ENCODE peak calls at places on chromosomes 7 and 10, in four cellular contexts. One of them, this sample, is unnamed.

GRCh38 chr10:62804384-62805138 is at the start of gene ADO:
- DNase-seq in GOT3: peak; percentile 44
- DNase-seq in AG10803: peak; percentile 81
- DNase-seq in AG08395: peak; percentile 87
- DNase-seq in this sample: peak; percentile 97

GRCh38 chr7:150645259-150646020 is 13.3 kb upstream of the GIMAP6 start:
- DNase-seq in GOT3: no peak
- DNase-seq in AG10803: no peak
- DNase-seq in AG08395: no peak
- DNase-seq in this sample: no peak

GRCh38 chr7:51035696-51036095 is 253.0 kb upstream of the GRB10 start:
- DNase-seq in GOT3: no peak
- DNase-seq in AG10803: peak; percentile 71
- DNase-seq in AG08395: peak; percentile 39
- DNase-seq in this sample: no peak

GRCh38 chr7:44391746-44392617 is 66.6 kb upstream of the CAMK2B start:
- DNase-seq in GOT3: no peak
- DNase-seq in AG10803: no peak
- DNase-seq in AG08395: no peak
- DNase-seq in this sample: no peak

GRCh38 chr7:112093409-112093808 is 112.8 kb downstream of the DOCK4 start:
- DNase-seq in GOT3: no peak
- DNase-seq in AG10803: no peak
- DNase-seq in AG08395: no peak
- DNase-seq in this sample: no peak

GRCh38 chr10:132429281-132430230 is 32.6 kb downstream of the PWWP2B start:
- DNase-seq in GOT3: no peak
- DNase-seq in AG10803: no peak
- DNase-seq in AG08395: no peak
- DNase-seq in this sample: peak; percentile 71

GRCh38 chr10:113879691-113880090 is 25.2 kb downstream of the NHLRC2 start:
- DNase-seq in GOT3: no peak
- DNase-seq in AG10803: no peak
- DNase-seq in AG08395: no peak
- DNase-seq in this sample: no peak

GRCh38 chr7:47283497-47284131 is 298.3 kb downstream of the TNS3 start:
- DNase-seq in GOT3: no peak
- DNase-seq in AG10803: no peak
- DNase-seq in AG08395: no peak
- DNase-seq in this sample: no peak

GRCh38 chr7:106110238-106110560 is 1.9 kb downstream of the SYPL1 start:
- DNase-seq in GOT3: no peak
- DNase-seq in AG10803: peak; percentile 12
- DNase-seq in AG08395: no peak
- DNase-seq in this sample: no peak

GRCh38 chr7:142412551-142413193 is 154.8 kb upstream of the PRSS58 start:
- DNase-seq in GOT3: no peak
- DNase-seq in AG10803: peak; percentile 64
- DNase-seq in AG08395: peak; percentile 67
- DNase-seq in this sample: peak; percentile 17

GRCh38 chr7:108311446-108312168 is 144.6 kb downstream of the NRCAM start:
- DNase-seq in GOT3: no peak
- DNase-seq in AG10803: peak; percentile 23
- DNase-seq in AG08395: no peak
- DNase-seq in this sample: no peak

GRCh38 chr10:63986536-63986935 is 465.3 kb downstream of the REEP3 start:
- DNase-seq in GOT3: no peak
- DNase-seq in AG10803: no peak
- DNase-seq in AG08395: no peak
- DNase-seq in this sample: no peak

GRCh38 chr7:68192941-68193340 is 1196.3 kb downstream of the TYW1 start:
- DNase-seq in GOT3: no peak
- DNase-seq in AG10803: no peak
- DNase-seq in AG08395: no peak
- DNase-seq in this sample: no peak

GRCh38 chr10:47079177-47079580 is 168.0 kb downstream of the PTPN20 start:
- DNase-seq in GOT3: no peak
- DNase-seq in AG10803: no peak
- DNase-seq in AG08395: no peak
- DNase-seq in this sample: no peak

GRCh38 chr10:31353574-31353973 is 34.6 kb downstream of the ZEB1 start:
- DNase-seq in GOT3: peak; percentile 2
- DNase-seq in AG10803: peak; percentile 60
- DNase-seq in AG08395: peak; percentile 44
- DNase-seq in this sample: no peak

GRCh38 chr10:125707852-125708468 is 11.5 kb upstream of the EDRF1 start:
- DNase-seq in GOT3: no peak
- DNase-seq in AG10803: peak; percentile 6
- DNase-seq in AG08395: peak; percentile 39
- DNase-seq in this sample: no peak

GRCh38 chr10:130495891-130496642 is 359.9 kb downstream of the GLRX3 start:
- DNase-seq in GOT3: no peak
- DNase-seq in AG10803: peak; percentile 1
- DNase-seq in AG08395: peak; percentile 6
- DNase-seq in this sample: no peak

GRCh38 chr7:45176886-45177731 is 19.5 kb downstream of the RAMP3 start:
- DNase-seq in GOT3: no peak
- DNase-seq in AG10803: no peak
- DNase-seq in AG08395: no peak
- DNase-seq in this sample: no peak

GRCh38 chr7:149720372-149721083 is 52.9 kb downstream of the ZNF467 start:
- DNase-seq in GOT3: no peak
- DNase-seq in AG10803: no peak
- DNase-seq in AG08395: no peak
- DNase-seq in this sample: no peak

GRCh38 chr7:157611341-157611740 is 274.5 kb downstream of the DNAJB6 start:
- DNase-seq in GOT3: no peak
- DNase-seq in AG10803: no peak
- DNase-seq in AG08395: no peak
- DNase-seq in this sample: no peak

GRCh38 chr10:49534670-49535381 is 4.1 kb downstream of the ERCC6 start:
- DNase-seq in GOT3: no peak
- DNase-seq in AG10803: peak; percentile 76
- DNase-seq in AG08395: peak; percentile 69
- DNase-seq in this sample: no peak

GRCh38 chr10:12403119-12403518 is 53.8 kb downstream of the CAMK1D start:
- DNase-seq in GOT3: no peak
- DNase-seq in AG10803: no peak
- DNase-seq in AG08395: no peak
- DNase-seq in this sample: no peak

This sample was measured in COR-L47.